ENCODE peak calls at places on chromosomes 11 and 22, in eight cellular contexts. Y is HepG2, A is AG04449, F is upper lobe of left lung, Z is A549, I is Panc1, L is choroid plexus epithelial cell, V is esophagus squamous epithelium. J is an unnamed sample.

GRCh38 chr11:57480409-57481137 is 20.2 kb downstream of the RTN4RL2 start:
- DNase-seq in Y (peak), A (no peak), F (peak), Z (peak), I (no peak), L (peak), V (no peak), J (no peak)

GRCh38 chr11:85249482-85249881 is 377.7 kb downstream of the DLG2 start:
- DNase-seq in Y (no peak), A (no peak), F (no peak), Z (no peak), I (no peak), L (no peak), V (no peak), J (no peak)

GRCh38 chr11:119432484-119433368 is 9.8 kb upstream of the THY1 start:
- DNase-seq in Y (no peak), A (no peak), F (no peak), Z (no peak), I (no peak), L (peak), V (no peak), J (no peak)

GRCh38 chr22:35230839-35231584 is 26.3 kb upstream of the HMGXB4 start:
- DNase-seq in Y (peak), A (no peak), F (no peak), Z (peak), I (no peak), L (no peak), V (no peak), J (no peak)

GRCh38 chr11:23021287-23021863 is 161.1 kb upstream of the CCDC179 start:
- DNase-seq in Y (peak), A (no peak), F (no peak), Z (peak), I (peak), L (peak), V (no peak), J (no peak)

GRCh38 chr11:13003726-13004493 is 5.2 kb upstream of the RASSF10 start:
- DNase-seq in Y (no peak), A (no peak), F (no peak), Z (no peak), I (no peak), L (no peak), V (no peak), J (no peak)

GRCh38 chr11:82865841-82866240 is 34.4 kb downstream of the PRCP start:
- DNase-seq in Y (no peak), A (no peak), F (no peak), Z (no peak), I (no peak), L (peak), V (no peak), J (no peak)

GRCh38 chr11:107044503-107044902 is 26.2 kb upstream of the GUCY1A2 start:
- DNase-seq in Y (no peak), A (no peak), F (no peak), Z (no peak), I (no peak), L (peak), V (no peak), J (no peak)

GRCh38 chr11:11961399-11962028 is 46.9 kb downstream of the DKK3 start:
- DNase-seq in Y (no peak), A (no peak), F (no peak), Z (no peak), I (no peak), L (no peak), V (no peak), J (no peak)

GRCh38 chr11:112381578-112381977 is 120.9 kb upstream of the PLET1 start:
- DNase-seq in Y (no peak), A (no peak), F (no peak), Z (no peak), I (no peak), L (no peak), V (no peak), J (no peak)

GRCh38 chr22:17590586-17590985 is 27.3 kb downstream of the SLC25A18 start:
- DNase-seq in Y (no peak), A (no peak), F (no peak), Z (no peak), I (no peak), L (no peak), V (no peak), J (no peak)

GRCh38 chr11:86636275-86636674 is 36.1 kb downstream of the ME3 start:
- DNase-seq in Y (no peak), A (no peak), F (no peak), Z (peak), I (no peak), L (no peak), V (no peak), J (no peak)

GRCh38 chr11:64787526-64788320 is 9.4 kb upstream of the SF1 start:
- DNase-seq in Y (peak), A (no peak), F (no peak), Z (peak), I (peak), L (peak), V (no peak), J (no peak)

GRCh38 chr11:2848497-2848896 is 37.1 kb downstream of the CDKN1C start:
- DNase-seq in Y (no peak), A (no peak), F (no peak), Z (no peak), I (no peak), L (no peak), V (no peak), J (no peak)

GRCh38 chr11:8223513-8223899 is 40.2 kb downstream of the LMO1 start:
- DNase-seq in Y (no peak), A (no peak), F (no peak), Z (no peak), I (no peak), L (peak), V (no peak), J (no peak)

GRCh38 chr11:64656797-64657196 is 65.8 kb downstream of the SLC22A12 start:
- DNase-seq in Y (peak), A (no peak), F (no peak), Z (no peak), I (no peak), L (peak), V (no peak), J (no peak)

GRCh38 chr11:130999992-131000770 is 83.9 kb upstream of the SNX19 start:
- DNase-seq in Y (peak), A (peak), F (no peak), Z (peak), I (peak), L (peak), V (no peak), J (no peak)

GRCh38 chr11:106608677-106609076 is 409.6 kb downstream of the GUCY1A2 start:
- DNase-seq in Y (no peak), A (peak), F (no peak), Z (no peak), I (no peak), L (peak), V (no peak), J (no peak)

GRCh38 chr11:123221611-123222010 is 26.6 kb upstream of the CLMP start:
- DNase-seq in Y (no peak), A (no peak), F (no peak), Z (no peak), I (no peak), L (no peak), V (no peak), J (no peak)

GRCh38 chr11:120096756-120097191 is 41.1 kb downstream of the TRIM29 start:
- DNase-seq in Y (no peak), A (no peak), F (no peak), Z (no peak), I (no peak), L (no peak), V (no peak), J (no peak)

GRCh38 chr22:41636467-41636866 is 15.4 kb downstream of the XRCC6 start:
- DNase-seq in Y (no peak), A (no peak), F (no peak), Z (peak), I (no peak), L (peak), V (no peak), J (no peak)

GRCh38 chr11:27201454-27202302 is 161.1 kb downstream of the BBOX1 start:
- DNase-seq in Y (peak), A (no peak), F (no peak), Z (peak), I (peak), L (peak), V (peak), J (no peak)

GRCh38 chr22:35961480-35961902 is 67.1 kb downstream of the RBFOX2 start:
- DNase-seq in Y (no peak), A (peak), F (no peak), Z (peak), I (no peak), L (peak), V (no peak), J (no peak)

GRCh38 chr11:116656011-116656410 is 116.8 kb downstream of the BUD13 start:
- DNase-seq in Y (no peak), A (no peak), F (no peak), Z (no peak), I (no peak), L (no peak), V (no peak), J (no peak)

GRCh38 chr11:104946907-104947306 is 21.5 kb downstream of the CASP4 start:
- DNase-seq in Y (peak), A (no peak), F (no peak), Z (peak), I (peak), L (peak), V (no peak), J (no peak)

DNA sequence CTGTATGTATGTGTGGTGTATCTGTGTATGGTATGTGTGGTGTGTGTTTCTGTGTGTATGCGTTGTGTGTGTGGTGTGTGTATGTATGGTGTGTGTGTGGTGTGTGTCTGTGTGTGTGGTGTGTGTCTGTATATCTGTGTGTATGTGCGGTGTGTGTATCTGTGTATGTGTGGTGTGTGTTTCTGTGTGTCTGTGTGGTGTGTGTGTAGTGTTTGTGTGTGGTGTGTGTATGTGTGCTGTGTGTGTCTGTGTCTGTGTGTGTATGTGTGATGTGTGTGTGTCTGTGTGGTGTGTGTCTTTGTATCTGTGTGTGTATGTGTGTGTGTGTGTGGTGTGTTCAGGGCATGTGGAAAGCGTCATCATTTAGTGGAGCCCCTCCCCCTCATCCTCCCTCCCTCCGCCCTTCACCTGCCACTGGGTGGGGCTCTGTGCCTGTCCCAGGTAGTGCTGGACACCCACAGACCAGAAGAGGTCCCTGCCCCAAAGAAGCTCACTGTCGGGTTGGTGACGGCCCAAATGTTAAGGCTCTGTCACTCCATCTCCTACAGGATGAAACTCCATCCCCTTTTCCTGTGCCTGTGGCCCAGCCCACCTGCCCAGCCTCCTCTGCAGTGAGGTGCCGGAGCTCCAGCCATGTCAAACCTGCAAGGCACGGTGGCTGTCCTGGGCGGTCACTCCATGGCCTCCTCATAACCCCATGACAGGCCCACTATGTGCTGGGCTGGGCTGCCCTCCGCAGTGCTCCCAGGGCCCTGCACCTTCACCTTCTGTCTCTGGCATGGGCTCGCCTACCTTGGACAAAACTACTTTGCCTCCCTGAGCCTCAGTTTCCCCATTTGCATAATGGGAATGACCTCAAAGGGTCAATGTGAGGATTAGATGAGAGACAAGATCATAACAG is 23.4 kb upstream of the SHISAL1 start:
- DNase-seq in Y (no peak), A (no peak), F (no peak), Z (no peak), I (no peak), L (no peak), V (no peak), J (no peak)
- TF ChIP-seq CTCF in Y (peak), A (no peak), F (no peak), Z (no peak), I (no peak), L (no peak), V (no peak), J (no peak)

DNA sequence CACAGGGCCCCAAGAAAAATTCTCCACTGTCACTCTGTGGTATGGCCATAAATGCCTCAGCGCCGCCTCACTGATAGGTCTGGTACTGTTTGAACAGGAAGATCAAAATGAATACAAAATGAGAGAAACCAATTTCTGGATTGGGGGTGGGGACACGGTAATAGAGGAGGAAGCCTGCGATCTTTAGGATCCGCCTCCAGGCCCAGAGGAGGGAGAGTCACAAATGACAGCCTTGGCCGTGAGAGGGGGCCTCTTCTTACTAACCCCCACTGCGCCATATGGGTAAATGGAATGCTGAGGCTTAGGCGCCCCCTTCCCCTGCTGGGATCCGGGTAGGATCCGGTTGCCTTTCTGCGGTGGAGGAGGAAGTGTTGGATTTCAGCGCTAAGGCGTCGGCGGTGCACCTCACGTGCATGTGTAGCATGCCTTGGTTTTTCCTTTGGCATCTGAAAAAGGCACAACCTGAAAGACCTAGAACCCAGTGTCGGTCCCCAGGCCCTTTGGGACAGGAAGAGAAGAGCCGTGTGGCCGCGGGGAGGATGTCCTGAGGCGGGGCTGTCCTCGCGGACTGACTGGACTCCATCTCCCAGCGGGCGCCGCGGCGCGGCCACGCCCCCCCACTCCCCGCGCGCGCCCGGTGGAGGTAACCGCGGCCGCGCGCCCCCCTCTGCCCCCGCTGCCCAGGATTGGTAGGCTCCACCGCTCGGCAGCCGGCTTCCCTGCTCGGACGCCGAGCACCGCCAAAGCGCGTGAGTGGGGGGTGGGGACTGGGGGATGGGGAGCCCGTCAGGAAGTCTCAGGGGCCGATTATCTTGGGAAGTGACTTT is 718 bp upstream of the MADD start:
- DNase-seq in Y (peak), A (peak), F (peak), Z (peak), I (no peak), L (peak), V (peak), J (peak)
- TF ChIP-seq CTCF in Y (peak), A (peak), F (peak), Z (no peak), I (no peak), L (peak), V (peak), J (peak)

DNA sequence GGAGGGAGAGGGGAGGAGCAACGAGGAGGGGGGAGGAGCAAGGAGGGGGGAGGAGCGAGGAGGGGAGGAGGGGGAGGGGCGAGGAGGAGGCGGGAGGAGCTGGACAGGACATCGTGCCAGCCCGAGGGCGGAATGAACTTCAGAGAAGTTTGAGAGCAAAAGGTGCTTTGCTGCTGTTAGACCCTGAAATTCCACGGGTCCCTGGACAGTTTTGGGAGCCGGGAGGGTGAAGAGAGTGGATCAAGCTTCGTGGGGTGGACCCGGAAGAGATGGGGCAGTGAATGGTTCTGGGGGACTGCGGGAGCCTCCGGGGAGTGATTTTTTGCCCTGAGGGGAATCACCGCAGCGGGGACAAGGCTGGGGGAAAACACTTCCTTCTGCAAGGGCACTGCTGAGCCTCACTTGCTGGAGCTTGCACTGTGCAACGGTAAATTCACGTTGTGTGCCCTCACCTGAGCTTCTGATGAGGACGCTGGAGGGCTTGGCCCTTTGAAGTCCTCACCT is 10.7 kb upstream of the NLRP6 start:
- DNase-seq in Y (no peak), A (no peak), F (no peak), Z (peak), I (no peak), L (no peak), V (no peak), J (no peak)
- TF ChIP-seq CTCF in Y (no peak), A (no peak), F (no peak), Z (no peak), I (no peak), L (no peak), V (no peak), J (no peak)

DNA sequence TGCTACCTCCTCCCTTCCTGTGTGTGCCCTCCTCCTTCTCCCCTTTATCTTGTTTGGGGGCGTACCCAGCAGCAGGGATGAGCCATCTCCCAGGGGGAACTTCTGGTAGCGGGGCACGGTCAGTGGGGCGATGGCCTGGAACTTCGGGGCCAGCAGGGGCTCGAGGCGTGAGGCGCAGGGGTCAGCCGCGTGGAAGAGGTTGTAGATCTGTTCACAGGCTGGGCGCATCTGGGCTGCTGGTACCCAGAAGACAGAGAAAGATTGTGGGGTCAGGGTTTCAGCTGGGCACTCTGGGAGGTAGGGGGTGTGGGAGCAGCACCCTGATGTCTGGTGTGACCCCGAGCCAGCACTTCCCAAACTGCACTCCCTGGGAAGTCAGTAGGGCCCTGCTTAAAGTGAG is 9.1 kb downstream of the PITPNM1 start:
- DNase-seq in Y (no peak), A (no peak), F (peak), Z (no peak), I (no peak), L (no peak), V (no peak), J (no peak)
- TF ChIP-seq CTCF in Y (no peak), A (no peak), F (no peak), Z (no peak), I (no peak), L (no peak), V (no peak), J (no peak)

DNA sequence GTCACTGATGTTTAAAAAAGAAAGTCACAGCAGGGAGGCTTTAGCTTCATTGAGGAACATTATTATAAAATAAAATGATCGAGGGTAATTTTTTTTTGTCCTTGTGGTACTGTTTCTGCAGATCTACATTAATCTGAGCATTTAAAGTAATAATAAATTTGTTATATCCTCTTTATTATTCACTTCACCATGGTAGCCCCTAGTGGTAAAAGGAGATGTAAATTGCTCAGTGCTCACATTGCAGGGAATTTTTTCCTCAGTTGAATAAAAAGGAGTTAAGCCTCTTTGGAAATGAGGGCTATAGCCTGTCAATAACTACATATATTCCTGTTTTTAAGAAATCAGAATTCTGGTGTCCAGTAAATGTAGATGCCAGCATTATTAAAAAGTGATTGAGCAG is 99.7 kb upstream of the VPREB1 start:
- DNase-seq in Y (no peak), A (no peak), F (no peak), Z (no peak), I (no peak), L (peak), V (no peak), J (no peak)
- TF ChIP-seq CTCF in Y (no peak), A (no peak), F (no peak), Z (no peak), I (no peak), L (peak), V (no peak), J (peak)

GRCh38 chr22:48361099-48361639 is 1466.5 kb downstream of the BRD1 start:
- DNase-seq in Y (no peak), A (no peak), F (no peak), Z (no peak), I (no peak), L (no peak), V (no peak), J (no peak)
- TF ChIP-seq CTCF in Y (no peak), A (no peak), F (no peak), Z (no peak), I (no peak), L (no peak), V (no peak), J (no peak)

GRCh38 chr11:115409116-115409663 is 95.0 kb downstream of the CADM1 start:
- DNase-seq in Y (no peak), A (no peak), F (no peak), Z (no peak), I (no peak), L (no peak), V (no peak), J (no peak)
- TF ChIP-seq CTCF in Y (no peak), A (no peak), F (no peak), Z (no peak), I (no peak), L (no peak), V (no peak), J (no peak)

GRCh38 chr11:46521947-46522681 is 71.7 kb downstream of the AMBRA1 start:
- DNase-seq in Y (no peak), A (peak), F (no peak), Z (peak), I (no peak), L (peak), V (no peak), J (no peak)
- TF ChIP-seq CTCF in Y (peak), A (peak), F (no peak), Z (no peak), I (peak), L (peak), V (no peak), J (peak)

DNA sequence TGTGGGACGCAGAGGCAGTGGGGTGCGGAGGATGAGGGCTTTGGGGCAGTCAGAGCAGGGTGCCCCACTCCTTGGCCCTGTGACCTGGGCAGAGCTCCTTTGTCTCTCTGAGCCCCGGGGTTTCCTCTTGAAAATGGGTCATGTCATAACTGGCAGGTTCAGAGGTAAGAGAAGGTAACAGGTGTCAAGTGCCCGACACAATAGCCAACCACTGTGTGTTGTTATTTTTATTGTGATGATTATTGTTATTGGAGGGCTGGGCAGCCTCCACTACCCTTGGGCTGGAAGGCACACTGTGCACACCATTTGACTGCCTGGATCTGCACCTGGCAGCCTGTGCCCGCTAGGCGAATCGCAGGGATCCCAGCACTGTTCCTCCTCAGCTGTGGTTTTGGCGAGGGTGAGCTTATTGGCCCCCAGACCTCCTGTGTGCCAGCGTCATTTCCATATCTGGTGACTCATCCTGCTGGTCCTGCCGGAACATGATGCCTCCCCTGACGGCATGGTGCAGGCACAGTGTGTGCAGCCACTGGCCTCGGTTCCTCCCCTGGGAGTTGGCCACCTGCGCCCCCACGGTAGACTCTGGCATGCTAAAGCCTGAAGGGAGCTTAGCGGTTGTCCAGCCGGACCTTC is 15.4 kb upstream of the SOX10 start:
- DNase-seq in Y (no peak), A (no peak), F (no peak), Z (no peak), I (no peak), L (peak), V (no peak), J (no peak)
- TF ChIP-seq CTCF in Y (no peak), A (no peak), F (no peak), Z (no peak), I (no peak), L (no peak), V (peak), J (no peak)

J was measured in type B pancreatic cell.